ENCODE peak calls at places on chromosomes 11 and 22, in five cellular contexts. P is GM06990, E is mammary epithelial cell, T is lower leg skin, U is omental fat pad. R is an unnamed sample.
A peak's percentile ranks its signal among the peaks of the same experiment; 100 is the strongest.

GRCh38 chr11:26993965-26994446 is at the start of gene FIBIN:
- DNase-seq in E (peak; percentile 34), U (no peak), T (peak; percentile 56), P (no peak), R (no peak)

GRCh38 chr11:114307524-114308203 is 11.5 kb downstream of the NNMT start:
- DNase-seq in E (peak; percentile 75), P (no peak), U (no peak), T (peak; percentile 73), R (no peak)

GRCh38 chr11:88555018-88555828 is 217.7 kb upstream of the CTSC start:
- DNase-seq in U (no peak), T (peak; percentile 73), E (peak; percentile 99), P (no peak), R (no peak)

GRCh38 chr11:88629496-88629895 is 292.0 kb upstream of the CTSC start:
- DNase-seq in E (peak; percentile 2), P (no peak), T (no peak), U (no peak), R (no peak)

GRCh38 chr11:121841487-121842167 is 274.4 kb downstream of the BLID start:
- DNase-seq in U (no peak), E (no peak), T (no peak), P (no peak), R (no peak)

GRCh38 chr11:76131585-76131984 is 74.7 kb downstream of the WNT11 start:
- DNase-seq in P (no peak), E (no peak), U (no peak), T (no peak), R (no peak)

GRCh38 chr11:76129729-76130128 is 76.6 kb downstream of the WNT11 start:
- DNase-seq in U (no peak), E (no peak), P (no peak), T (no peak), R (no peak)

GRCh38 chr11:125402436-125402835 is 93.6 kb downstream of the FEZ1 start:
- DNase-seq in U (no peak), E (peak; percentile 25), T (no peak), P (no peak), R (no peak)

GRCh38 chr11:61695917-61696316 is 15.7 kb downstream of the DAGLA start:
- DNase-seq in T (peak; percentile 78), E (peak; percentile 91), P (peak; percentile 54), U (peak; percentile 76), R (peak; percentile 72)

GRCh38 chr11:5247479-5248192 is 2.0 kb downstream of the HBG1 start:
- DNase-seq in P (no peak), E (no peak), T (no peak), U (no peak), R (no peak)

GRCh38 chr11:68956142-68956541 is 24.6 kb downstream of the MRGPRD start:
- DNase-seq in E (no peak), U (no peak), T (no peak), P (peak; percentile 33), R (peak; percentile 74)

GRCh38 chr22:27879923-27880322 is 39.1 kb downstream of the PITPNB start:
- DNase-seq in E (peak; percentile 30), P (no peak), U (no peak), T (no peak), R (peak; percentile 17)

GRCh38 chr11:90614318-90614717 is 391.5 kb upstream of the CHORDC1 start:
- DNase-seq in U (no peak), E (no peak), T (no peak), P (no peak), R (no peak)

GRCh38 chr22:31952459-31952858 is 8.1 kb downstream of the YWHAH start:
- DNase-seq in E (peak; percentile 79), P (no peak), T (peak; percentile 61), U (no peak), R (no peak)

GRCh38 chr11:36149538-36150242 is 139.5 kb downstream of the COMMD9 start:
- DNase-seq in E (peak; percentile 100), P (peak; percentile 67), T (peak; percentile 85), U (peak; percentile 58), R (peak; percentile 74)

GRCh38 chr11:76752321-76753175 is 30.6 kb upstream of the TSKU start:
- DNase-seq in T (peak; percentile 83), E (no peak), P (no peak), U (no peak), R (no peak)

GRCh38 chr11:84902445-84902844 is 724.7 kb downstream of the DLG2 start:
- DNase-seq in P (no peak), U (no peak), E (no peak), T (no peak), R (no peak)

GRCh38 chr11:93895106-93895862 is 44.9 kb upstream of the VSTM5 start:
- DNase-seq in P (no peak), U (no peak), T (no peak), E (peak; percentile 48), R (peak; percentile 21)

GRCh38 chr11:64204464-64204989 is 2.0 kb upstream of the FERMT3 start:
- DNase-seq in P (no peak), E (peak; percentile 81), T (peak; percentile 89), U (peak; percentile 77), R (peak; percentile 79)

GRCh38 chr22:48761546-48761945 is 1066.1 kb downstream of the BRD1 start:
- DNase-seq in U (no peak), E (no peak), P (no peak), T (peak; percentile 12), R (no peak)

GRCh38 chr11:66418168-66418985 is 2.5 kb upstream of the NPAS4 start:
- DNase-seq in U (peak; percentile 31), P (peak; percentile 26), E (peak; percentile 76), T (peak; percentile 31), R (peak; percentile 74)

GRCh38 chr11:14644396-14645246 is 1.0 kb downstream of the PDE3B start:
- DNase-seq in U (no peak), P (peak; percentile 47), T (no peak), E (peak; percentile 16), R (no peak)

GRCh38 chr11:6611092-6612007 is 666 bp downstream of the TAF10 start:
- DNase-seq in U (peak; percentile 22), P (peak; percentile 54), E (peak; percentile 14), T (no peak), R (peak; percentile 27)

GRCh38 chr22:27635852-27636251 is 165.7 kb downstream of the MN1 start:
- DNase-seq in P (no peak), E (no peak), U (no peak), T (no peak), R (no peak)

GRCh38 chr11:15159085-15159484 is 44.4 kb downstream of the INSC start:
- DNase-seq in P (peak; percentile 3), T (no peak), U (no peak), E (peak; percentile 39), R (peak; percentile 40)

GRCh38 chr11:59556883-59557205 is 45.5 kb downstream of the OR4D9 start:
- DNase-seq in U (no peak), E (no peak), T (no peak), P (peak; percentile 42), R (no peak)

GRCh38 chr11:114296979-114297372 is 777 bp downstream of the NNMT start:
- DNase-seq in U (no peak), E (no peak), P (no peak), T (no peak), R (no peak)

GRCh38 chr11:129814244-129814992 is 1.2 kb upstream of the TMEM45B start:
- DNase-seq in U (no peak), P (no peak), T (no peak), E (no peak), R (no peak)

GRCh38 chr22:44336962-44337657 is 24.4 kb upstream of the SHISAL1 start:
- DNase-seq in E (no peak), T (no peak), U (no peak), P (no peak), R (no peak)

GRCh38 chr11:62680825-62681240 is 2.0 kb upstream of the UBXN1 start:
- DNase-seq in P (no peak), T (peak; percentile 71), E (peak; percentile 57), U (no peak), R (peak; percentile 75)

GRCh38 chr22:41458161-41458728 is 10.2 kb downstream of the PHF5A start:
- DNase-seq in E (no peak), U (no peak), T (no peak), P (no peak), R (no peak)

GRCh38 chr11:124612045-124612444 is 817 bp downstream of the PANX3 start:
- DNase-seq in P (no peak), U (no peak), E (no peak), T (no peak), R (no peak)

GRCh38 chr22:50319503-50319951 is 7.3 kb downstream of the DENND6B start:
- DNase-seq in T (no peak), U (no peak), P (no peak), E (no peak), R (peak; percentile 15)

DNA sequence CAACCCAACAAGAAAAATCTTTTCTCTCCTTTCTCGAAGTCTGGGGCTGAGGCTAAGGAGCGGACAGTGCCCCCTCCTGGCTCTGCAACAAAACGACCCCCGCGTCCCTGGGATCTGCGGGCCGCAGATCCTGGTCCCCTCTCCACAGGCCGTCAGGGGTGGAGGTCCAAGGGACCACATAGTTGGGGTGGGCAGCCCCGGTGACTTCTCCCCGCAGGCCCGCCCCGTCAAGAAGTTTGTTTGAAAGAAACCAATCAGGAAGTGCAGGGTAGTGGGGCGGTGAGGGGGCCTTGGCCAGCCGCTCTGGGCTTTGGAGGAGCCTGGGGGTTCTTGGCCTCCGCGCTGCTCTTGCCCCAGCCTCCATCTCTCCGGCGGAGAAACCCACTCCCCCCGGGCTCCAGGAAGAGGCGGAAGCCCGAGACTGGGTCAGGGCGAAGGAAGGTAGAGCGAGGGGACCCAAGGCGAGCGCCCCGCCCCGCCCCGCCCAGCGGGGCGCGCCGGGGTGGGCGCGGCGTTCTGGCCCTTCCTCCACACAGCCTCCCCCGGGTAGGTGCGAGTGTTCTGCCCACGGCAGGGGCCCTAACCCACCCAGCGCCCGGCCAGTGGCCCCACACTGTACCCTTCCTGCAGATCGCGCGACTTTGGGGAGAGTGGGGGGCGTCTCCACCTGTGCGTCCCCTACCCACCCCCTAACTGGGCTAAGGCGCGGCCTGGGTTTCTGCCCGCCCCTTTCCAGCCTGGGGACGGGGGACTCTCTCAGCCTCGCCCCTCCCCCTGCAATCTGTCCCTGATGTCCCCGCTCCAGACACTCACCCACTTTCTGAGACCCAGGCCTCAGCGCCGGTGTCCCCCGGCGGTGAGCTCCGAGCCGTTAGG is 1.3 kb downstream of the TP53I11 start:
- DNase-seq in P (no peak), U (no peak), T (no peak), E (no peak), R (peak; percentile 48)
- TF ChIP-seq CTCF in P (peak; percentile 32), U (no peak), T (no peak), E (peak; percentile 34), R (peak; percentile 29)

GRCh38 chr11:108664730-108665525 is at the start of gene DDX10:
- DNase-seq in E (peak; percentile 97), P (peak; percentile 96), U (peak; percentile 94), T (peak; percentile 97), R (peak; percentile 94)
- TF ChIP-seq CTCF in E (peak; percentile 7), P (peak; percentile 22), U (no peak), T (no peak), R (peak; percentile 9)

DNA sequence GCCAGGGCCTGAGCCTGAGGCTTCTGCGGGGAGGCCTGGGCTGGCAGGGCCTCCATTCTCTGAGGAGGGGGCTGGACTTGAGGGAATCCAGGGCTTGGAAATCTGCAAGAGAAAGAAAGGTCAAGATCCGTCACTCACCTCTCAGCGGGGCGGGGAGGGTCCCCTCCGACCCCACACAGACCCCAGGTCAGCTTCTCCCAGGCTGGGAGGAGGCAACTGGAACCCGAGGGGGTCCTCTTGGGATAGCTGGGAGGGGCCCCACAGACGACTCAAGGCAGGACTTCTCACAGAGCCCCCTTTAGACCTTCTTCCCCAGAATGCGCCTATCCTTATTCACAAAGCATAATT is 11.0 kb downstream of the TNKS1BP1 start:
- DNase-seq in U (no peak), T (no peak), P (no peak), E (no peak), R (no peak)
- TF ChIP-seq CTCF in U (no peak), T (no peak), P (no peak), E (no peak), R (no peak)

GRCh38 chr22:22380098-22381030 is 128.2 kb downstream of the ZNF280B start:
- DNase-seq in U (no peak), T (no peak), E (no peak), P (peak; percentile 62), R (peak; percentile 32)
- TF ChIP-seq CTCF in U (no peak), T (no peak), E (no peak), P (peak; percentile 69), R (peak; percentile 38)

R was measured in GM13977.